ENCODE peak calls at places on chromosomes 13 and 19, in nine cellular contexts. N, K, V, W, U, E, Y, Z and F are unnamed samples.

GRCh38 chr19:41263042-41263849 is 926 bp upstream of the HNRNPUL1 start:
- DNase-seq in N (peak; percentile 61), K (peak; percentile 66), V (peak; percentile 67), W (peak; percentile 73), U (peak; percentile 76), E (peak; percentile 81), Y (peak; percentile 64), Z (peak; percentile 99), F (peak; percentile 80)

GRCh38 chr13:38399540-38399939 is 49.9 kb downstream of the UFM1 start:
- DNase-seq in N (no peak), K (no peak), V (no peak), W (no peak), U (no peak), E (no peak), Y (no peak), Z (no peak), F (no peak)

GRCh38 chr13:65959305-65959704 is 1270.8 kb downstream of the PCDH9 start:
- DNase-seq in N (no peak), K (no peak), V (no peak), W (no peak), U (no peak), E (no peak), Y (no peak), Z (no peak), F (no peak)

GRCh38 chr13:83879431-83880171 is 2.7 kb downstream of the SLITRK1 start:
- DNase-seq in N (no peak), K (no peak), V (no peak), W (no peak), U (no peak), E (no peak), Y (no peak), Z (no peak), F (peak; percentile 56)

GRCh38 chr13:37905736-37906135 is 36.2 kb upstream of the TRPC4 start:
- DNase-seq in N (no peak), K (no peak), V (no peak), W (no peak), U (no peak), E (no peak), Y (no peak), Z (no peak), F (no peak)

GRCh38 chr19:44746946-44747738 is 1.4 kb upstream of the BCL3 start:
- DNase-seq in N (peak; percentile 96), K (peak; percentile 95), V (peak; percentile 95), W (peak; percentile 92), U (peak; percentile 96), E (peak; percentile 79), Y (peak; percentile 97), Z (peak; percentile 91), F (peak; percentile 93)

GRCh38 chr13:46179576-46180368 is 2.2 kb downstream of the LCP1 start:
- DNase-seq in N (no peak), K (no peak), V (no peak), W (peak; percentile 75), U (peak; percentile 62), E (peak; percentile 72), Y (peak; percentile 33), Z (peak; percentile 84), F (no peak)

GRCh38 chr19:1270168-1270853 is 1.2 kb downstream of the CIRBP start:
- DNase-seq in N (no peak), K (no peak), V (peak; percentile 62), W (no peak), U (no peak), E (peak; percentile 47), Y (peak; percentile 56), Z (no peak), F (no peak)

GRCh38 chr13:59304596-59304995 is 859.1 kb downstream of the DIAPH3 start:
- DNase-seq in N (no peak), K (no peak), V (no peak), W (no peak), U (no peak), E (no peak), Y (no peak), Z (no peak), F (no peak)

GRCh38 chr19:49554701-49555181 is 25.6 kb downstream of the NOSIP start:
- DNase-seq in N (peak; percentile 48), K (no peak), V (peak; percentile 51), W (no peak), U (peak; percentile 69), E (no peak), Y (peak; percentile 26), Z (peak; percentile 40), F (no peak)

GRCh38 chr13:40394304-40394983 is 272.0 kb downstream of the FOXO1 start:
- DNase-seq in N (no peak), K (no peak), V (no peak), W (no peak), U (no peak), E (no peak), Y (no peak), Z (no peak), F (no peak)

GRCh38 chr19:32814624-32815023 is 54.9 kb downstream of the SLC7A9 start:
- DNase-seq in N (no peak), K (no peak), V (no peak), W (no peak), U (no peak), E (no peak), Y (no peak), Z (no peak), F (no peak)

GRCh38 chr13:97753942-97754670 is 199.4 kb upstream of the IPO5 start:
- DNase-seq in N (no peak), K (no peak), V (no peak), W (no peak), U (no peak), E (no peak), Y (no peak), Z (no peak), F (peak; percentile 81)

GRCh38 chr13:36344173-36344572 is 2.0 kb downstream of the SPART start:
- DNase-seq in N (peak; percentile 62), K (no peak), V (no peak), W (no peak), U (no peak), E (no peak), Y (no peak), Z (no peak), F (no peak)

GRCh38 chr19:28213476-28214082 is 999.4 kb downstream of the UQCRFS1 start:
- DNase-seq in N (peak; percentile 28), K (no peak), V (no peak), W (no peak), U (no peak), E (peak; percentile 30), Y (no peak), Z (no peak), F (no peak)

GRCh38 chr13:41827507-41828213 is 133.2 kb downstream of the VWA8 start:
- DNase-seq in N (peak; percentile 24), K (no peak), V (no peak), W (no peak), U (no peak), E (no peak), Y (no peak), Z (no peak), F (no peak)

GRCh38 chr13:20993661-20994440 is 67.5 kb downstream of the LATS2 start:
- DNase-seq in N (no peak), K (no peak), V (no peak), W (no peak), U (no peak), E (no peak), Y (no peak), Z (no peak), F (no peak)
- H3K27ac ChIP-seq in N (no peak overlapping the region), K (peak overlapping the region; percentile 7), V (no peak overlapping the region), W (no peak overlapping the region), U (no peak overlapping the region), E (no peak overlapping the region), Y (peak overlapping the region; percentile 75), Z (no peak overlapping the region), F (no peak overlapping the region)

DNA sequence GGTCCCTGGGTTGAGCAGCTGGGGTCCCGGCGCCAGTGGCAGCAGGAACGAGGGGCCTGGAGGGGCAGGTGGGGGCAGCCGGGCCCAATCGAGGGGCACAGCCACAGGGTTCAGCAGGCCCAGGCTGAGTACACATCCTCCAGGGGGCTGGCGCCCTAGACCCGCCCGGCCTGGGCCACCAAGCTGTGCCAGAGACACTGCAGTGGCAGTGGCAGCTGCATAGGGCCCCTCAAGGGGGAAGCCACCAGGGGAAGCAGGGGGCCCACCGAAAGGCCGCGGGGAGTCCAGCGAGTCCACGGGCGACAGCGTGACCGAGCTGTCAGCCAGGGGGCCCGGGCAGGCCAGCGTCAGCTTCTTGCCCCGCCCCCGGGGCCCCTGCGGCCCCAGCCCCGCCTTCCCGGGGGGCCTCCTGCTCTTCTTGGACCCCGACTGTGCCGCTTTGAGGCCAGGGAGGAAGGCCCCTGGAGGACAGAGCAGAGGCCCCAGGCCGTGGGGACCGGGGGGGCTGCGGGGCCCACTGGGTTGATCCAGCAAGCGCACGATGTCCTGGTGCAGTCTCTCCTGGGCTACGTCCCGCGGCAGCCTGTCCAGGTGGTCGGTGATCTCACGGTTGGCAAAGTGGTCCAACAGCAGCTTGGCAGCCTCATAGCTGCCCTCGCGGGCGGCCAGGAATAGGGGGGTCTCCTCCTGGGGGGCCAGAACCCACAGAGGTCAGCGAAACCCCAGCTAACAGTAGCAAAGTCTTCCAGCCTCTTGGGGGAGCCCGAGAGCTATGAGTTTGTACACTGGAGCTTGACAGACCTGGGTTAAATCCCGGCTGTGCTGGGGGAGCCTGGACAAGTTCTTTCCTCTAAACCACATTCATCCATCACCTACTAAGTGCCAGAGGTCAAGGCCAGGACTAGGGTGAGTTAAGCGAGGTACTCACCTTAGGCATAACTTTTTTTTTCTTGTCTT is 39.5 kb downstream of the NOTCH3 start:
- DNase-seq in N (no peak), K (no peak), V (no peak), W (no peak), U (no peak), E (peak; percentile 61), Y (no peak), Z (no peak), F (no peak)
- H3K4me3 ChIP-seq in N (no peak overlapping the region), K (no peak overlapping the region), V (no peak overlapping the region), W (no peak overlapping the region), U (no peak overlapping the region), E (no peak overlapping the region), Y (no peak overlapping the region), Z (no peak overlapping the region), F (no peak overlapping the region)

DNA sequence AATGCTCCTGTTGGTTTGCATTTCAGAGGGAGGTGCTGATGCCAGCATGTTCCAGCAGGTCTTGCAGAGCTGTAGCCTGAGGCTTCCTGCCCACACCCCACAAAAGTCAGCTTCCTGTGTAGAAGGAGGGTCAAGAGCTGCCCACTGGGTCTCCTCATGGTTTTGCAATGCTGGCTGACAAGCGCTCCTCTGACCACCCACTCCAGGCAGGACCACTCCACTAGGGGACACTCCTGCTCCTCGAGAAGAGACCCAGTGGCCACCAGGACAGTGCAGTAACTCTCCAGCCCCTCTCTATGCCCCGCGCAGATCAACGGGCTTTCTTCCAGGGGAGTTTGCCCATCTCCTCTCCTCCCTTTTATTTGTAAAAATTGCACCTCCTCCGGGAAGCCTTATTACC is 72.9 kb upstream of the UQCRFS1 start:
- DNase-seq in N (no peak), K (no peak), V (no peak), W (no peak), U (no peak), E (no peak), Y (no peak), Z (no peak), F (peak; percentile 85)
- TF ChIP-seq CTCF in N (no peak), K (no peak), V (no peak), W (no peak), U (no peak), E (peak; percentile 45), Y (no peak), Z (no peak), F (peak; percentile 77)

DNA sequence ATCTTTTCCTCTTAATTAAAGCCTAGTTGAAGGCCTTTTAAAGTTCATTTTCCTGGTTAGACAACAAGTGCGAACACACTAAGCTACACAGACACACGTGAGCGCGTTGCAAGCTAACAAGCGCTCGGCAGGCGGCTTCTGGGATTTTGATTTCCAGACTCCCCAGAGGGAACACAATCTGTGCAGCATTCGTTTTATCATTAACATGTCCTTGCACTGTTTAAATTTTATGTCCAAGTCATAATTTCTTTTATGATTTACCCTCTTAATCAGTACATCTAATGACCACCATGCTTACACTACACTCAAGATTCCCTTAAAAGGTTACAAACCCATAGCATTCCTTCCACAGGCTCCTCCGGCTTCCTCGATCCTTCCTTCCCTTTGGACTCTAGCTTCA is 16.8 kb downstream of the COL4A1 start:
- DNase-seq in N (no peak), K (no peak), V (no peak), W (no peak), U (no peak), E (no peak), Y (no peak), Z (no peak), F (peak; percentile 10)
- H3K27ac ChIP-seq in N (peak overlapping the region; percentile 50), K (no peak overlapping the region), V (no peak overlapping the region), W (no peak overlapping the region), U (no peak overlapping the region), E (no peak overlapping the region), Y (no peak overlapping the region), Z (no peak overlapping the region), F (no peak overlapping the region)